ENCODE peak calls at places on chromosomes 11 and 22, in four cellular contexts. P is aorta, J is pancreas, V is lower lobe of right lung. F is an unnamed sample. For H3K27me3 and H3K4me1, the result is how much of the 10 kb centered on the place peaks cover.

GRCh38 chr11:76524461-76524860 is 79.6 kb downstream of the EMSY start:
- DNase-seq in J (no peak), P (no peak), V (no peak), F (no peak)

GRCh38 chr11:69718912-69719311 is 15.1 kb upstream of the FGF19 start:
- DNase-seq in P (no peak), V (no peak), J (no peak), F (no peak)

GRCh38 chr11:15819679-15820286 is 536.6 kb downstream of the SOX6 start:
- DNase-seq in V (peak), P (peak), J (peak), F (no peak)

GRCh38 chr11:19739872-19740271 is 27.2 kb downstream of the NAV2 start:
- DNase-seq in V (no peak), P (no peak), J (no peak), F (no peak)

GRCh38 chr11:104476454-104476853 is 312.5 kb upstream of the PDGFD start:
- DNase-seq in P (no peak), J (no peak), V (no peak), F (no peak)

GRCh38 chr11:18490736-18491485 is 35.3 kb downstream of the LDHAL6A start:
- DNase-seq in V (no peak), P (no peak), J (no peak), F (no peak)

GRCh38 chr11:45859661-45860140 is 12.4 kb downstream of the CRY2 start:
- DNase-seq in J (peak), P (peak), V (peak), F (no peak)

GRCh38 chr11:114259551-114259983 is 36.6 kb upstream of the NNMT start:
- DNase-seq in J (no peak), V (no peak), P (no peak), F (no peak)

GRCh38 chr11:1218788-1219445 is 3.9 kb upstream of the MUC5B start:
- DNase-seq in J (peak), V (peak), P (peak), F (peak)

GRCh38 chr11:12318791-12319733 is 58.3 kb upstream of the PARVA start:
- DNase-seq in V (no peak), P (no peak), J (no peak), F (no peak)

GRCh38 chr11:61158691-61159381 is 2.4 kb downstream of the VPS37C start:
- DNase-seq in J (no peak), V (no peak), P (peak), F (no peak)

GRCh38 chr22:38125038-38125610 is 14.6 kb upstream of the BAIAP2L2 start:
- DNase-seq in V (no peak), P (peak), J (no peak), F (no peak)

GRCh38 chr11:65225284-65226102 is 36.3 kb upstream of the POLA2 start:
- DNase-seq in J (peak), V (peak), P (peak), F (peak)

GRCh38 chr11:12914401-12914912 is 94.7 kb upstream of the RASSF10 start:
- DNase-seq in P (peak), J (peak), V (peak), F (no peak)

GRCh38 chr11:128530119-128531091 is 57.0 kb downstream of the ETS1 start:
- DNase-seq in J (no peak), P (peak), V (no peak), F (no peak)

GRCh38 chr22:41285441-41285819 is 557 bp downstream of the RANGAP1 start:
- DNase-seq in J (peak), P (peak), V (peak), F (peak)

GRCh38 chr11:110968348-110969062 is 256.3 kb upstream of the ARHGAP20 start:
- DNase-seq in J (no peak), V (no peak), P (no peak), F (no peak)

GRCh38 chr11:44823920-44824704 is 97.3 kb downstream of the TSPAN18 start:
- DNase-seq in P (no peak), J (no peak), V (no peak), F (no peak)

GRCh38 chr11:86671386-86672006 is 920 bp downstream of the ME3 start:
- DNase-seq in J (peak), V (peak), P (peak), F (no peak)

GRCh38 chr11:117819096-117820040 is 5.2 kb downstream of the FXYD2 start:
- DNase-seq in P (peak), V (peak), J (peak), F (no peak)

GRCh38 chr11:35337136-35337918 is 82.0 kb downstream of the SLC1A2 start:
- DNase-seq in J (no peak), V (no peak), P (no peak), F (no peak)

GRCh38 chr11:23425379-23425778 is 565.1 kb upstream of the CCDC179 start:
- DNase-seq in V (no peak), J (no peak), P (no peak), F (no peak)

GRCh38 chr11:121591405-121592033 is 138.8 kb upstream of the SORL1-AS1 start:
- DNase-seq in J (no peak), V (no peak), P (peak), F (peak)

GRCh38 chr22:16609548-16610261 is 17.1 kb upstream of the CCT8L2 start:
- DNase-seq in P (no peak), J (no peak), V (no peak), F (no peak)

GRCh38 chr22:16603448-16603768 is 10.8 kb upstream of the CCT8L2 start:
- DNase-seq in P (no peak), J (no peak), V (no peak), F (no peak)

DNA sequence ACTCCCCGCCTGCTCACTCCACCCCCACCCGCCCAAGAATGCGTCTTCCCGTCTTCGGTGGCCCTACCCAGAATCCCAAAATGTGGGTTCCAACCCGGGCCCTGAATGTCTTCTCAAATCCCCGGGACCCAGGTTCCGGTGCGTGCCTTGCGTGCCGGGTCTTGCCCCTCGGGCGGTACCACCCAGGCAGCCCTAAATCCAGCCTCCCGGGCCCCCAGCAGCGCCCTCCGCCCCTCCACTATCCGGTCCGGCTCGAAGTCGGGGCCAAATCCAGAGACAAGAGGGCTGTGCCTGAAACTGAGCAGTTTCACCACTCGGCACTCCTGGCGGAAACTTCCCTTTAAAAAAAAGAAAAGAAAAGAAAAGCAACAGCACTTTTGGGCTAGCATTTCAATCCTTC is 16.3 kb upstream of the CCT8L2 start:
- DNase-seq in V (no peak), J (no peak), P (no peak), F (no peak)
- H3K27me3 ChIP-seq in V (under half), J (under half), P (under half), F (under half)

GRCh38 chr22:27422442-27422841 is 379.1 kb downstream of the MN1 start:
- DNase-seq in V (no peak), P (no peak), J (no peak), F (no peak)

GRCh38 chr22:27419473-27419872 is 382.1 kb downstream of the MN1 start:
- DNase-seq in P (no peak), V (no peak), J (no peak), F (no peak)

GRCh38 chr22:27418261-27418660 is 383.3 kb downstream of the MN1 start:
- DNase-seq in P (no peak), V (no peak), J (no peak), F (no peak)

GRCh38 chr22:27420817-27421361 is 380.7 kb downstream of the MN1 start:
- DNase-seq in V (peak), J (peak), P (peak), F (no peak)

GRCh38 chr22:27420186-27420816 is 381.3 kb downstream of the MN1 start:
- DNase-seq in V (no peak), J (no peak), P (no peak), F (no peak)
- H3K4me1 ChIP-seq in V (under half), J (under half), P (under half), F (under half)

GRCh38 chr22:23288301-23289129 is 108.2 kb downstream of the BCR start:
- DNase-seq in V (no peak), P (no peak), J (no peak), F (no peak)
- H3K27ac ChIP-seq in V (no peak), P (no peak), J (no peak), F (no peak)

GRCh38 chr22:22094921-22095320 is 112.3 kb upstream of the TOP3B start:
- DNase-seq in V (no peak), P (no peak), J (no peak), F (no peak)

GRCh38 chr22:22097727-22098228 is 115.2 kb upstream of the TOP3B start:
- DNase-seq in P (no peak), J (no peak), V (no peak), F (no peak)

GRCh38 chr22:22099833-22100812 is 117.5 kb upstream of the TOP3B start:
- DNase-seq in V (no peak), P (no peak), J (no peak), F (no peak)

GRCh38 chr22:22099194-22099486 is 116.6 kb upstream of the TOP3B start:
- DNase-seq in J (no peak), P (no peak), V (no peak), F (no peak)

GRCh38 chr22:22098457-22099193 is 116.0 kb upstream of the TOP3B start:
- DNase-seq in J (no peak), P (no peak), V (no peak), F (no peak)
- H3K27me3 ChIP-seq in J (under half), P (under half), V (under half), F (under half)